ENCODE peak calls at places on chromosome 16, in five cellular contexts. B is mucosa of gallbladder, S is non-pigmented ciliary epithelial cell, Q is NCI-H2029, D is AG10803. X is an unnamed sample.

GRCh38 chr16:48503779-48504178 is 106.2 kb downstream of the N4BP1 start:
- DNase-seq in B (peak), S (peak), Q (no peak), D (peak), X (no peak)

GRCh38 chr16:22307838-22308237 is 10.6 kb downstream of the POLR3E start:
- DNase-seq in B (no peak), S (no peak), Q (no peak), D (no peak), X (no peak)

GRCh38 chr16:84616515-84616914 is 1.4 kb downstream of the COTL1 start:
- DNase-seq in B (no peak), S (no peak), Q (no peak), D (no peak), X (no peak)

GRCh38 chr16:57233944-57234706 is 10.9 kb upstream of the ARL2BP start:
- DNase-seq in B (no peak), S (no peak), Q (no peak), D (no peak), X (no peak)

GRCh38 chr16:48182979-48183537 is 27.3 kb upstream of the ABCC12 start:
- DNase-seq in B (no peak), S (no peak), Q (peak), D (no peak), X (no peak)

GRCh38 chr16:11053916-11054460 is 109.6 kb downstream of the CLEC16A start:
- DNase-seq in B (no peak), S (no peak), Q (no peak), D (no peak), X (no peak)

GRCh38 chr16:74667215-74667765 is 613 bp upstream of the RFWD3 start:
- DNase-seq in B (peak), S (no peak), Q (no peak), D (peak), X (no peak)

GRCh38 chr16:89952551-89952950 is 4.0 kb downstream of the DEF8 start:
- DNase-seq in B (no peak), S (no peak), Q (no peak), D (no peak), X (no peak)

GRCh38 chr16:53412549-53412948 is 21.7 kb upstream of the RBL2 start:
- DNase-seq in B (no peak), S (no peak), Q (no peak), D (no peak), X (no peak)

X was measured in NCI-H187 treated with DMSO at 0.1 percent for 48 hours.